ENCODE peak calls at places on chromosomes 5 and 9, in seven cellular contexts. G is esophagus muscularis mucosa, A is A549, N is sigmoid colon, K is transverse colon, T is suprapubic skin, Z is K562. H is an unnamed sample.

GRCh38 chr5:134077926-134078580 is 36.4 kb upstream of the TCF7 start:
- DNase-seq in G (no peak), A (no peak), N (peak), K (no peak), T (no peak), Z (no peak), H (no peak)

GRCh38 chr9:100324594-100325200 is 28.0 kb downstream of the TEX10 start:
- DNase-seq in G (no peak), A (peak), N (no peak), K (no peak), T (no peak), Z (peak), H (no peak)

GRCh38 chr9:78127271-78128225 is 95.9 kb upstream of the GNAQ start:
- DNase-seq in G (no peak), A (no peak), N (no peak), K (no peak), T (no peak), Z (no peak), H (no peak)

GRCh38 chr9:79829566-79830347 is 258.0 kb downstream of the TLE4 start:
- DNase-seq in G (no peak), A (no peak), N (no peak), K (no peak), T (no peak), Z (no peak), H (no peak)

GRCh38 chr5:149175346-149176113 is 34.2 kb downstream of the ABLIM3 start:
- DNase-seq in G (no peak), A (no peak), N (no peak), K (no peak), T (peak), Z (no peak), H (no peak)

GRCh38 chr9:11149065-11149464 is 536.3 kb upstream of the PTPRD start:
- DNase-seq in G (no peak), A (no peak), N (no peak), K (no peak), T (no peak), Z (no peak), H (no peak)

GRCh38 chr9:133993635-133994253 is 1.6 kb upstream of the VAV2 start:
- DNase-seq in G (no peak), A (no peak), N (no peak), K (no peak), T (no peak), Z (no peak), H (no peak)

GRCh38 chr9:125759812-125760134 is 12.6 kb downstream of the PBX3 start:
- DNase-seq in G (no peak), A (no peak), N (no peak), K (no peak), T (no peak), Z (no peak), H (no peak)

GRCh38 chr9:95772320-95773060 is 103.0 kb upstream of the ERCC6L2 start:
- DNase-seq in G (no peak), A (no peak), N (peak), K (peak), T (no peak), Z (no peak), H (no peak)

GRCh38 chr5:2659071-2659470 is 92.4 kb downstream of the IRX2 start:
- DNase-seq in G (no peak), A (no peak), N (no peak), K (no peak), T (no peak), Z (no peak), H (no peak)

GRCh38 chr5:180352116-180352975 is 790 bp downstream of the GFPT2 start:
- DNase-seq in G (no peak), A (peak), N (peak), K (no peak), T (no peak), Z (no peak), H (no peak)

GRCh38 chr5:180352976-180353225 is 235 bp downstream of the GFPT2 start:
- DNase-seq in G (no peak), A (no peak), N (peak), K (no peak), T (no peak), Z (no peak), H (no peak)

GRCh38 chr5:180354966-180355365 is 1.8 kb upstream of the GFPT2 start:
- DNase-seq in G (no peak), A (no peak), N (no peak), K (no peak), T (no peak), Z (no peak), H (no peak)

GRCh38 chr5:180353963-180354574 is 933 bp upstream of the GFPT2 start:
- DNase-seq in G (no peak), A (no peak), N (no peak), K (no peak), T (no peak), Z (no peak), H (no peak)

GRCh38 chr5:180353226-180353962 is at the start of gene GFPT2:
- DNase-seq in G (peak), A (peak), N (peak), K (peak), T (peak), Z (peak), H (peak)
- TF ChIP-seq POLR2A in G (peak), A (peak), N (no peak), K (no peak), T (no peak), Z (no peak), H (no peak)

GRCh38 chr9:131397100-131397790 is 3.4 kb downstream of the PRRC2B start:
- DNase-seq in G (no peak), A (no peak), N (no peak), K (no peak), T (no peak), Z (no peak), H (peak)
- TF ChIP-seq EP300 in G (no peak), A (no peak), N (no peak), K (no peak), T (no peak), Z (no peak), H (no peak)

DNA sequence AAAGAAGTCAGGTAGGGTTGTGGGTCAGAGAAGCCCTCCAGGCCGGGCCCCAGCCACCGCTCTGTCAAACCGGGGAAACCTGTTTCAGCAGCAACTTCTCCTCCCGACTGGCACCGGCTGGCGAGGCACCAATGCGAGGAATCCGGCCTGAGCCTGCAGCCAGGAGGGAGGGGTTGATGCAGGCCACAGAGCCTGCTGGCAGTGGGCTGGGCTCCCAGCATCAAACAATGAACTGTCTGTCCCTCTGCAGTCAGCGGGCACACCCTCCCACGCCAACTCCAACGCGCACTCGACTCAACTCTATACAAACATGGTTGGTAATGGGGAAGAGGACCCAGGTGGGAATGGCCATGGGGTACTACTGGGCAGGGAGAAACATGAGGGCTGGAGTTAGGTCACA is 12.1 kb downstream of the PCDH1 start:
- DNase-seq in G (no peak), A (no peak), N (peak), K (peak), T (no peak), Z (no peak), H (peak)
- H3K4me3 ChIP-seq in G (no peak), A (no peak), N (no peak), K (no peak), T (no peak), Z (no peak), H (no peak)

GRCh38 chr5:111532873-111533272 is 20.5 kb upstream of the STARD4 start:
- DNase-seq in G (no peak), A (no peak), N (no peak), K (no peak), T (no peak), Z (no peak), H (no peak)

GRCh38 chr5:111535879-111536549 is 23.7 kb upstream of the STARD4 start:
- DNase-seq in G (no peak), A (no peak), N (no peak), K (no peak), T (no peak), Z (no peak), H (no peak)

DNA sequence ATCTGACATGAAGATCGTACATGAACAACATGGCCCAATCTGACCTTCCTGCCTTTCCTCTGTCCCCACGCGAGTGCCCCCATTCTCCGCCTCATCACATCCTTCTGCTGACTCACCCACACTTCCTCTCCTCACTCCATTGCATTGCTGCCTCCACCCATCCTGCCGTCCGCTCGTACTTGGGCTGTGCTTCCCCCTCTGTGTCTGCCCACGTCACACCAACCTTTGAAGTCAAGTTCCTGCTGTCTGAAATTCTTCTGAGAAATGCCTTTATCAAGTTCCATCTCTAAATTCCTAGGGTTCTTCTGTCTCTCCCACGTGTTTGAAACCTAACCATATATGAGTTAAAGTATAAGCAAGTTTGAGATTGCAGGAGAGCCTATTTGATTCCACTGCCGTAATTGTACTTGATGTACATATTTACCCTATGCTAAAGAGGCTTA is 18.0 kb upstream of the STARD4 start:
- DNase-seq in G (peak), A (peak), N (peak), K (peak), T (peak), Z (peak), H (peak)
- TF ChIP-seq POLR2A in G (no peak), A (peak), N (no peak), K (no peak), T (no peak), Z (peak), H (no peak)

GRCh38 chr9:70438341-70438924 is 24.0 kb upstream of the KLF9 start:
- DNase-seq in G (no peak), A (peak), N (peak), K (peak), T (no peak), Z (peak), H (peak)
- TF ChIP-seq EP300 in G (peak), A (no peak), N (peak), K (peak), T (peak), Z (peak), H (peak)

H was measured in stomach.